ENCODE peak calls at places on chromosomes 11 and 22, in five cellular contexts. G, W, N, A and V are unnamed samples.

GRCh38 chr11:911031-911889 is 650 bp upstream of the CHID1 start:
- DNase-seq in A (peak; percentile 61), W (no peak), N (peak; percentile 75), G (peak; percentile 76), V (peak; percentile 67)

GRCh38 chr22:35477911-35478582 is 62.6 kb upstream of the RASD2 start:
- DNase-seq in W (no peak), A (no peak), N (no peak), G (no peak), V (no peak)

GRCh38 chr22:22955866-22956535 is 68.4 kb downstream of the IGLL5 start:
- DNase-seq in G (peak; percentile 85), N (no peak), A (peak; percentile 76), W (peak; percentile 11), V (peak; percentile 70)

GRCh38 chr22:42929838-42930155 is 72.7 kb upstream of the ARFGAP3 start:
- DNase-seq in G (no peak), A (no peak), W (no peak), N (no peak), V (no peak)

GRCh38 chr11:129817282-129818051 is 1.8 kb downstream of the TMEM45B start:
- DNase-seq in N (no peak), W (no peak), A (no peak), G (no peak), V (no peak)

GRCh38 chr22:42991010-42991651 is 23.8 kb downstream of the PACSIN2 start:
- DNase-seq in W (no peak), A (no peak), N (no peak), G (no peak), V (peak; percentile 13)

GRCh38 chr11:93939084-93939780 is 81.9 kb upstream of the HEPHL1 start:
- DNase-seq in W (peak; percentile 89), A (no peak), N (no peak), G (no peak), V (no peak)

GRCh38 chr11:75760710-75761493 is 7.7 kb upstream of the DGAT2 start:
- DNase-seq in A (no peak), G (no peak), W (no peak), N (no peak), V (no peak)

GRCh38 chr22:49487950-49488349 is 339.7 kb downstream of the BRD1 start:
- DNase-seq in N (no peak), W (no peak), G (no peak), A (no peak), V (no peak)

GRCh38 chr11:14980854-14981253 is 8.7 kb upstream of the CALCA start:
- DNase-seq in N (no peak), A (no peak), W (no peak), G (no peak), V (no peak)

GRCh38 chr11:110362916-110363574 is 66.6 kb upstream of the RDX start:
- DNase-seq in A (no peak), N (no peak), G (peak; percentile 81), W (no peak), V (no peak)

GRCh38 chr11:35011389-35011788 is 95.0 kb downstream of the PDHX start:
- DNase-seq in G (no peak), A (no peak), W (no peak), N (no peak), V (no peak)

GRCh38 chr11:32435511-32435946 is at the start of gene WT1:
- DNase-seq in G (peak; percentile 87), A (no peak), W (no peak), N (no peak), V (peak; percentile 44)

DNA sequence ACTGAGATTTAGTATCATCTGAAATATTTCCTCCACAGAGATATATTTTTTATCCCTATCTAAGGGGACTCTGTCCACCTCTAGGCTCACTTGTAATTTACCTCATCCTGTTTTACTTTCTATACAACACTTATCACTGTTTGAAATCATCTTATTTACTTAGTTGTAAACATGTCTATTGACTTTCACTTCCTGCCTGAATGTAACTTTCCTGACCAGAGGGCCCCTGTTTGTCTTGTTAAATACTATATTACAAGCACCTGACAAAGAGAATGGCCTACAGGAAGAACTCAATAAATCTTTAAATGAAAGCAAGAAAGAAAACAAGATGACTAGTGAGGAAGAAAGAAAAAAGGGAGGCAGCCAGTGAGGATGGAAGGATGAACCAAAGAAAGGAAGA is 1727.5 kb downstream of the LRRC4C start:
- DNase-seq in W (no peak), G (no peak), N (no peak), A (no peak), V (no peak)
- TF ChIP-seq CTCF in W (no peak), G (no peak), N (no peak), A (no peak), V (no peak)

DNA sequence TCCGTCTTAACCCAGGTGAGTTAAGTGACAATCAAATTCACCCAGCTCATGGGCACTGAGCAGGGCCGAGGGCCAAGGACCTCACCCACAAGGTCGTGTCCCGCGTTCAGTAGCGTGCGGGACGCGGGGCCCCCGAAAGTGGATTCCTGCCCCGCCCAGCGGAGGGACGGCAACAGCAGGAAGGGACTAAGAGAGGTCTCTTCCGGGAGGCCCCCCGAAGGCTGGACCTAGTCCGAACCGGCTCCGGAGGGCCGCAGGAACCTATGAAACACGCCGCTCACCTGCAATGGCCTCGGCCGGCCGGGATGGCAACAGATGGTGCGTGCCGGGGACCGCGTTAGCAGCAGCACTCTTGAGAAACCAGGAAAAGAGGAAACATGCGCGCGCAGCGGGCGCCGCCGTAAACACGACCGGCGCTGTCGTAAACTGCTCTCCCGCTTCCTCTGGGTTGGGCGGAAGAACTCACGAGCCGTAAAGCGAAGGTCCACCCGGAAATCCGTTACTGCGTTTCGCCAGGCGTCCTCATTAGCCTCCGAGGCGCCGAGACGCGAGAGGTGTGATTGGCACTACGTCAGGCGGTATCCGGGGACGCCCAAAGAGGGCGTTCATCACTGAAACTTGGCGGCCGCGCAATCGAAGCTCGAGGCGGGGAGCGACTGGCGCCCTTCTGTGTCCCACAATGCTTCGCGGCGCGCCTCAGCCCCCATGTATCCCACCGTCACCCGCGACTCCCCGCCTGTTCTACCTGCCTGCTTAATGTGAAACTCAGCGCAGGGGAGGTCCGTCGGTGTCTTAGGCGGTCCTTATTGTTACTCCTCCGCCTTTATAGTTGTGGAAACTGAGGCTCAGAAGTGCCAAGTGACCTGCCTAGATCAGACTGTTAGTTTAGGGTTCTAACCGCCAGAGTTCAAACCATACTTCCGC is at the start of gene EIF3D:
- DNase-seq in W (peak; percentile 97), A (peak; percentile 99), N (peak; percentile 89), G (peak; percentile 99), V (peak; percentile 89)
- TF ChIP-seq CTCF in W (no peak), A (no peak), N (no peak), G (no peak), V (no peak)

DNA sequence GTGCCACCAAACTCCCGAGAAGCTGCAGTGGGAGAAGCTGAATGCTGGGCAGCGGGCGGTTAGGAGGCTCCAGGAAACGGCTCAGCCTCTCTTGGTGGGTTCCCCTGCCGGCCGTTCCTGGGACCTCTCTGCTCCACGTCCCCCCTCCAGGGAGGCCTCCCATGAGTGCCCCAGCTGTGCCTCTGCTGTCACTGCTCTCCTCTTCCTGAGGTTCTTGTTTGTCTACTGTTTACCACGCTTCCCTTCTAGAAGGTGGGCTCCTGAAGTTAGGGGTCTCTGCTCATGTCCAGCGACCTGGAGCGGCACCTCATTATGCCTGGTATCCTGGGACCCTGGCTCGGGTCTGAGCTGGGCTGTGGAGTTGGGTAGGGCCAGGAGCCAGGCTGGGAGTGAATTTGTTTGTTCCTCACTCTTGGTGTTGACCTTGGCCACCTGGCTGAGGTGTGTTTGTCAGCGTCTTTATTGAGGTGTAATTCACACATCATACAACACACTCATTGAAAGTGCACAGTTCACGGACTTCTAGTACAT is 37.8 kb upstream of the GRAMD4 start:
- DNase-seq in N (no peak), W (no peak), A (no peak), G (no peak), V (no peak)
- TF ChIP-seq CTCF in N (no peak), W (no peak), A (no peak), G (no peak), V (no peak)

DNA sequence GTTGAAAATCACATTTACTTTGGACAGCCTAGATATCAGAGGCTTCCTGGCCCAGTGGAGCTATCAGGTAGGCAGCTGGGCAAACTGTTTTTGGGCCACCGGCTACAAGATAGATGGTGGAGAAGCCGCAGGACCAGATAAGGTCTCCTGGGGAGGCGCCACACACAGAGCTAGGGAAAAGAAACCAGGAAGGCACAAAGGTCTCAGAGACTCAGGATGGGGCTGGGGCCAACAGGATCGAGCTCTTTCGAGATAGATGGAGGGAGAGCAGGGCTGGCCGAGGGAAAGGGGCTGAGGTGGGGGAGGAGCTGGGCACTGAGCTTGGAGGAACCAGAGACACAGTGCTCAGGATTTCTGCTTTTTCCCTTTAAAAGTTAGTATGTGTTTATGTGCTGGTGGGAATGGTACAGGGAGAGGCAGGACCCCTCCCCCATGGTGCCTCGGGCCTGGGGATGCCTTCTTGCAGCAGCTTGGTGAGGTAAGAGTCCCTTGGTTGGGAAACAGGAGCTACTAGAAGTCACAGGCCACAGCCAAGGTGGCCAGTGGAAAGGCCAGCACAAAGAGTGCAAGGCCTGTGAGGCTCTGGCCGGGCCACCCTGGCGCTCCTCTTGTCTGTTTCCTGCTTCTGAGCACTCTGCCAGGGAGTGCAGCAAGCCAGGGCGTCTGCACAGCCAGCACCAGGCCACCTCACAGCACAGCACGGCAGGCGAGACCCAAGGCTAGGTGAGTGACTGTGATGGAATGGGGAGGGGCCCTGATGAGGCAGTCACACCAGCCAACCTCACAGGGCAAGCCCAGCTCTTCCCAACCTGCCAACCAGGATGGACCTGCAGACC is 11.5 kb upstream of the NAP1L4 start:
- DNase-seq in W (peak; percentile 57), A (no peak), G (no peak), N (no peak), V (no peak)
- TF ChIP-seq CTCF in W (no peak), A (no peak), G (no peak), N (no peak), V (no peak)

GRCh38 chr11:61791737-61792309 is 576 bp downstream of the TMEM258 start:
- DNase-seq in A (peak; percentile 79), G (peak; percentile 86), N (peak; percentile 54), W (no peak), V (no peak)
- TF ChIP-seq CTCF in A (no peak), G (peak; percentile 16), N (no peak), W (no peak), V (no peak)

GRCh38 chr11:121534131-121535093 is 81.6 kb upstream of the SORL1-AS1 start:
- DNase-seq in N (no peak), W (no peak), A (no peak), G (no peak), V (no peak)
- TF ChIP-seq CTCF in N (peak; percentile 43), W (peak; percentile 43), A (no peak), G (no peak), V (no peak)